ENCODE peak calls at places on chromosomes 4 and X, in six cellular contexts. One of them, this sample, is unnamed.
A peak's percentile ranks its signal among the peaks of the same experiment; 100 is the strongest.

GRCh38 chr4:90889171-90889570 is 762.0 kb downstream of the CCSER1 start:
- DNase-seq in neural crest cell: no peak
- DNase-seq in hippocampal formation: no peak
- DNase-seq in uterus: no peak
- DNase-seq in GM12891: no peak
- DNase-seq in HCT116: no peak
- DNase-seq in this sample: no peak

GRCh38 chrX:110170029-110170428 is 147.9 kb downstream of the AMMECR1 start:
- DNase-seq in neural crest cell: no peak
- DNase-seq in hippocampal formation: no peak
- DNase-seq in uterus: no peak
- DNase-seq in GM12891: no peak
- DNase-seq in HCT116: no peak
- DNase-seq in this sample: no peak

GRCh38 chr4:153479118-153479517 is 13.0 kb downstream of the TMEM131L start:
- DNase-seq in neural crest cell: no peak
- DNase-seq in hippocampal formation: no peak
- DNase-seq in uterus: no peak
- DNase-seq in GM12891: no peak
- DNase-seq in HCT116: no peak
- DNase-seq in this sample: no peak

GRCh38 chrX:150258463-150259430 is 104.4 kb upstream of the MAMLD1 start:
- DNase-seq in neural crest cell: no peak
- DNase-seq in hippocampal formation: no peak
- DNase-seq in uterus: no peak
- DNase-seq in GM12891: no peak
- DNase-seq in HCT116: no peak
- DNase-seq in this sample: no peak

GRCh38 chrX:15939737-15940136 is 85.1 kb upstream of the AP1S2 start:
- DNase-seq in neural crest cell: no peak
- DNase-seq in hippocampal formation: no peak
- DNase-seq in uterus: no peak
- DNase-seq in GM12891: no peak
- DNase-seq in HCT116: no peak
- DNase-seq in this sample: no peak

GRCh38 chr4:54678826-54679225 is 21.1 kb downstream of the KIT start:
- DNase-seq in neural crest cell: no peak
- DNase-seq in hippocampal formation: no peak
- DNase-seq in uterus: no peak
- DNase-seq in GM12891: no peak
- DNase-seq in HCT116: no peak
- DNase-seq in this sample: no peak

GRCh38 chrX:153983321-153983729 is 10.8 kb downstream of the TMEM187 start:
- DNase-seq in neural crest cell: no peak
- DNase-seq in hippocampal formation: no peak
- DNase-seq in uterus: no peak
- DNase-seq in GM12891: no peak
- DNase-seq in HCT116: no peak
- DNase-seq in this sample: no peak

GRCh38 chr4:132383571-132384199 is 765.4 kb upstream of the PCDH10 start:
- DNase-seq in neural crest cell: no peak
- DNase-seq in hippocampal formation: no peak
- DNase-seq in uterus: no peak
- DNase-seq in GM12891: no peak
- DNase-seq in HCT116: no peak
- DNase-seq in this sample: no peak

GRCh38 chrX:48663241-48663640 is 20.4 kb upstream of the WAS start:
- DNase-seq in neural crest cell: no peak
- DNase-seq in hippocampal formation: no peak
- DNase-seq in uterus: no peak
- DNase-seq in GM12891: no peak
- DNase-seq in HCT116: no peak
- DNase-seq in this sample: no peak

GRCh38 chrX:1291110-1291740 is 22.6 kb downstream of the CSF2RA start:
- DNase-seq in neural crest cell: no peak
- DNase-seq in hippocampal formation: no peak
- DNase-seq in uterus: no peak
- DNase-seq in GM12891: no peak
- DNase-seq in HCT116: no peak
- DNase-seq in this sample: no peak

GRCh38 chr4:6969826-6970800 is 60.5 kb downstream of the TBC1D14 start:
- DNase-seq in neural crest cell: no peak
- DNase-seq in hippocampal formation: no peak
- DNase-seq in uterus: no peak
- DNase-seq in GM12891: peak; percentile 50
- DNase-seq in HCT116: no peak
- DNase-seq in this sample: no peak

GRCh38 chr4:45550766-45551366 is 573.0 kb downstream of the GABRG1 start:
- DNase-seq in neural crest cell: no peak
- DNase-seq in hippocampal formation: no peak
- DNase-seq in uterus: no peak
- DNase-seq in GM12891: no peak
- DNase-seq in HCT116: no peak
- DNase-seq in this sample: no peak

GRCh38 chr4:40619600-40619999 is 10.1 kb downstream of the RBM47 start:
- DNase-seq in neural crest cell: no peak
- DNase-seq in hippocampal formation: no peak
- DNase-seq in uterus: no peak
- DNase-seq in GM12891: no peak
- DNase-seq in HCT116: no peak
- DNase-seq in this sample: no peak

GRCh38 chrX:30561191-30561590 is 16.4 kb downstream of the TASL start:
- DNase-seq in neural crest cell: no peak
- DNase-seq in hippocampal formation: no peak
- DNase-seq in uterus: no peak
- DNase-seq in GM12891: no peak
- DNase-seq in HCT116: no peak
- DNase-seq in this sample: no peak

GRCh38 chr4:160877087-160877790 is 1286.6 kb downstream of the FSTL5 start:
- DNase-seq in neural crest cell: no peak
- DNase-seq in hippocampal formation: no peak
- DNase-seq in uterus: no peak
- DNase-seq in GM12891: no peak
- DNase-seq in HCT116: no peak
- DNase-seq in this sample: no peak

GRCh38 chr4:5638976-5639375 is 69.4 kb downstream of the EVC2 start:
- DNase-seq in neural crest cell: no peak
- DNase-seq in hippocampal formation: no peak
- DNase-seq in uterus: no peak
- DNase-seq in GM12891: no peak
- DNase-seq in HCT116: no peak
- DNase-seq in this sample: no peak

GRCh38 chr4:184444215-184444952 is 30.0 kb downstream of the IRF2 start:
- DNase-seq in neural crest cell: no peak
- DNase-seq in hippocampal formation: no peak
- DNase-seq in uterus: no peak
- DNase-seq in GM12891: no peak
- DNase-seq in HCT116: no peak
- DNase-seq in this sample: no peak

GRCh38 chrX:140292961-140293360 is 211.9 kb downstream of the SOX3 start:
- DNase-seq in neural crest cell: no peak
- DNase-seq in hippocampal formation: no peak
- DNase-seq in uterus: no peak
- DNase-seq in GM12891: no peak
- DNase-seq in HCT116: no peak
- DNase-seq in this sample: no peak

GRCh38 chr4:186118582-186118981 is 14.1 kb downstream of the FAM149A start:
- DNase-seq in neural crest cell: no peak
- DNase-seq in hippocampal formation: no peak
- DNase-seq in uterus: no peak
- DNase-seq in GM12891: no peak
- DNase-seq in HCT116: no peak
- DNase-seq in this sample: no peak

GRCh38 chrX:24314019-24314635 is at the start of gene SUPT20HL2:
- DNase-seq in neural crest cell: no peak
- DNase-seq in hippocampal formation: no peak
- DNase-seq in uterus: no peak
- DNase-seq in GM12891: no peak
- DNase-seq in HCT116: no peak
- DNase-seq in this sample: no peak

GRCh38 chrX:4935846-4936245 is 1222.4 kb upstream of the PRKX start:
- DNase-seq in neural crest cell: no peak
- DNase-seq in hippocampal formation: peak; percentile 49
- DNase-seq in uterus: no peak
- DNase-seq in GM12891: no peak
- DNase-seq in HCT116: no peak
- DNase-seq in this sample: no peak

GRCh38 chrX:48703642-48704481 is 7.3 kb downstream of the SUV39H1 start:
- DNase-seq in neural crest cell: no peak
- DNase-seq in hippocampal formation: peak; percentile 10
- DNase-seq in uterus: no peak
- DNase-seq in GM12891: no peak
- DNase-seq in HCT116: no peak
- DNase-seq in this sample: no peak

GRCh38 chr4:8269535-8270417 is at the start of gene HTRA3:
- DNase-seq in neural crest cell: peak; percentile 45
- DNase-seq in hippocampal formation: no peak
- DNase-seq in uterus: peak; percentile 44
- DNase-seq in GM12891: no peak
- DNase-seq in HCT116: no peak
- DNase-seq in this sample: peak; percentile 32

GRCh38 chrX:53223955-53224859 is 800 bp downstream of the KDM5C start:
- DNase-seq in neural crest cell: no peak
- DNase-seq in hippocampal formation: no peak
- DNase-seq in uterus: no peak
- DNase-seq in GM12891: no peak
- DNase-seq in HCT116: peak; percentile 28
- DNase-seq in this sample: peak; percentile 11

GRCh38 chrX:37437160-37437559 is 88.0 kb downstream of the PRRG1 start:
- DNase-seq in neural crest cell: no peak
- DNase-seq in hippocampal formation: no peak
- DNase-seq in uterus: no peak
- DNase-seq in GM12891: no peak
- DNase-seq in HCT116: no peak
- DNase-seq in this sample: no peak

GRCh38 chr4:36320130-36320902 is 38.9 kb downstream of the DTHD1 start:
- DNase-seq in neural crest cell: no peak
- DNase-seq in hippocampal formation: no peak
- DNase-seq in uterus: no peak
- DNase-seq in GM12891: no peak
- DNase-seq in HCT116: no peak
- DNase-seq in this sample: no peak

GRCh38 chr4:111268769-111269414 is 646.0 kb upstream of the PITX2 start:
- DNase-seq in neural crest cell: no peak
- DNase-seq in hippocampal formation: no peak
- DNase-seq in uterus: no peak
- DNase-seq in GM12891: no peak
- DNase-seq in HCT116: no peak
- DNase-seq in this sample: no peak

GRCh38 chr4:151661873-151662272 is 98.9 kb downstream of the GATB start:
- DNase-seq in neural crest cell: no peak
- DNase-seq in hippocampal formation: no peak
- DNase-seq in uterus: no peak
- DNase-seq in GM12891: no peak
- DNase-seq in HCT116: no peak
- DNase-seq in this sample: no peak

This sample was measured in progenitor cell of endocrine pancreas.